ENCODE peak calls at places on chromosomes 3 and 15, in eight cellular contexts. R is SK-N-SH, J is glutamatergic neuron, G is A549, V is nephron progenitor cell, Y is epithelial cell of proximal tubule, W is RWPE1, Z is GM13976. O is an unnamed sample.

GRCh38 chr15:94135748-94136147 is 95.6 kb upstream of the MCTP2 start:
- DNase-seq in R (no peak), J (no peak), G (peak), V (no peak), Y (no peak), W (no peak), Z (no peak), O (no peak)

GRCh38 chr3:129534428-129535027 is 6.1 kb downstream of the RHO start:
- DNase-seq in R (no peak), J (no peak), G (no peak), V (no peak), Y (no peak), W (no peak), Z (no peak), O (no peak)

GRCh38 chr3:163891771-163892170 is 1186.5 kb downstream of the SI start:
- DNase-seq in R (no peak), J (no peak), G (no peak), V (no peak), Y (no peak), W (no peak), Z (no peak), O (no peak)

GRCh38 chr15:79089331-79089889 is 1.2 kb downstream of the RASGRF1 start:
- DNase-seq in R (peak), J (peak), G (no peak), V (peak), Y (no peak), W (no peak), Z (peak), O (peak)

GRCh38 chr15:62781081-62781497 is 261.5 kb upstream of the TPM1 start:
- DNase-seq in R (peak), J (peak), G (no peak), V (no peak), Y (no peak), W (no peak), Z (no peak), O (no peak)

GRCh38 chr3:146189519-146190173 is 28.7 kb upstream of the PLOD2 start:
- DNase-seq in R (peak), J (no peak), G (peak), V (peak), Y (no peak), W (peak), Z (peak), O (peak)

GRCh38 chr15:42712584-42712983 is 24.3 kb downstream of the CDAN1 start:
- DNase-seq in R (no peak), J (no peak), G (no peak), V (no peak), Y (no peak), W (no peak), Z (no peak), O (no peak)

GRCh38 chr3:71752911-71753715 is 542 bp upstream of the GPR27 start:
- DNase-seq in R (peak), J (peak), G (no peak), V (peak), Y (no peak), W (no peak), Z (no peak), O (peak)

GRCh38 chr15:39028069-39028468 is 463.5 kb upstream of the RASGRP1 start:
- DNase-seq in R (no peak), J (no peak), G (peak), V (no peak), Y (no peak), W (peak), Z (no peak), O (no peak)

GRCh38 chr3:98846101-98846500 is 55.4 kb downstream of the DCBLD2 start:
- DNase-seq in R (no peak), J (no peak), G (no peak), V (no peak), Y (no peak), W (no peak), Z (no peak), O (no peak)

GRCh38 chr3:162610261-162610660 is 1113.7 kb downstream of the OTOL1 start:
- DNase-seq in R (no peak), J (no peak), G (no peak), V (no peak), Y (no peak), W (no peak), Z (no peak), O (no peak)

GRCh38 chr3:49018707-49019006 is 277 bp upstream of the DALRD3 start:
- DNase-seq in R (no peak), J (no peak), G (no peak), V (no peak), Y (no peak), W (no peak), Z (no peak), O (no peak)

GRCh38 chr3:38723569-38724391 is 74.3 kb upstream of the SCN5A start:
- DNase-seq in R (peak), J (no peak), G (no peak), V (no peak), Y (no peak), W (no peak), Z (no peak), O (no peak)

GRCh38 chr3:24197809-24198208 is 252.7 kb downstream of the NR1D2 start:
- DNase-seq in R (peak), J (no peak), G (peak), V (no peak), Y (no peak), W (no peak), Z (no peak), O (peak)

GRCh38 chr3:136070334-136070733 is 104.8 kb downstream of the PPP2R3A start:
- DNase-seq in R (no peak), J (no peak), G (no peak), V (no peak), Y (no peak), W (peak), Z (no peak), O (no peak)

GRCh38 chr15:58214941-58215340 is 76.8 kb downstream of the AQP9 start:
- DNase-seq in R (no peak), J (no peak), G (no peak), V (no peak), Y (no peak), W (no peak), Z (no peak), O (no peak)

GRCh38 chr15:58213587-58214360 is 75.6 kb downstream of the AQP9 start:
- DNase-seq in R (no peak), J (no peak), G (no peak), V (no peak), Y (no peak), W (no peak), Z (no peak), O (no peak)

DNA sequence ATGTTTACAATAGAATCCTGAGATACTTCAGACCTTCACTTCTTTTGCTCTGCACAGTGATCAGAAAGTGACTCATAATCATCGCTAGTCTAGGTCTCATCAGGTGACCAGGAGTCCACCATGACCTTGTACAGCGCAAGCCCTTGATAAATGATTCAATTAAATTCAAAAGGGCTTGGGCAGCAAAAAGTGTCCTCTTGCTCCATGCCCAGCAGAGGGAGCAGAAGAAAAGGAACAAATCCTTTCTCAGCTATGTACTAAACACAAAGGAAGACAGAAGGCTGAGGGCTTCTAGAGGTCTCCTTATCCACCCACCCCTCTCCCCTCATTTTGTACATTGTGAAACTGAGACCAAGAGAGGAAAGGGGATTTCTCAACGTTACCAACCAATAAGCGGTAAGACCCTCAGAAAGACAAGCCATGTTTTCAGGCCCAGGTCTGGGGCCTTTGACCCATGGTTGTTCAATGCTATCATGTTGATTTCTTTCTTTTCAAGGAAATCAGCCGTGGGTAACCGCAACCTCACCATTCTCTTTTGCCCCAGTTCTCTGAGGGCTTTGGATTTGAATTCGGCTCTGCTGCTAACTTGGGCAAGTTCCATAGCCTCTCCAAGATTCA is 74.8 kb downstream of the AQP9 start:
- DNase-seq in R (no peak), J (no peak), G (peak), V (no peak), Y (no peak), W (peak), Z (no peak), O (peak)
- TF ChIP-seq CTCF in R (peak), J (peak), G (peak), V (peak), Y (peak), W (peak), Z (peak), O (peak)

GRCh38 chr3:142577701-142578308 is 728 bp downstream of the ATR start:
- DNase-seq in R (no peak), J (no peak), G (no peak), V (no peak), Y (no peak), W (no peak), Z (no peak), O (no peak)
- TF ChIP-seq CTCF in R (no peak), J (no peak), G (no peak), V (no peak), Y (no peak), W (no peak), Z (no peak), O (no peak)

DNA sequence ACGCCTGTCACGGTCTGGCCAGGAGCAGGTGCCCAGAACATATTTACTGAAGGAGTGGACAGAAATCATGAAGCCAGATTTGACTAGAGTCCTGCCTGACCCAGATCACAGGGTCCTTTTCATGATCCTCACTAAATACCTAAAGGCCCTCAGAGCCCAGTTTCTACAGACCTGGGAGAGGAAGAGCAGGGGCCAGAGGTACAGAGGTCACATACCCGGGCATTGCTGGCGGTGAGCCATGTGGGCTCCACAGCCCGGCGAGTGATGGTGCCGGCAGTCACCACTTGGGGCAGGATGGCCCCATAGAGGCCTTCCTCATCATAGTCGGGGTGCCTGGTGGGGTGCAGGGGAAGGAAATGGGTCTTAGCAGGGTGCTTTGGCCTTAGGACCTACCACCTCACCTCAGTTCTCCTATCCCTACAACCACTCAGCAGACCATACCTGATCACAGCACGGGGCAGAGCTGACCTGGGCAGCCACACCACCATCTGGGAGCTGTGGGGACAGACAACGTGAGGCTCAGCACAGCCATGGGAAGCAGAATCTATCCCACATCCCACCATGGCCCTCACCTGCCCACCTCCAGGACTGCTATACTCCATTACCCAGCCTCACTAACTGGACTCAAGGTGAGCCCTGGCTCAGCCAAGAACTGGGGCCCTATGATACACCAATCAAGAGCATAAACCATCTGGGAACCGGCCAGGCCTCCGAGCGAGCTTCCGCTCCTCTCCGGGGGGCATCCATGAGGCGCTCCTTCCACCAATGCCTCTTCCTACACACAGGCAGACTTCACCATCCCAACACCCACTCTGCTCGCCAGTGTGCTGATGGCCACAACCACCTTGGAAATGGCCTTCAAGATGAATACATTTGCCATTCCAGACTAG is 12.9 kb downstream of the POLG start:
- DNase-seq in R (peak), J (no peak), G (no peak), V (no peak), Y (no peak), W (no peak), Z (no peak), O (no peak)
- TF ChIP-seq CTCF in R (no peak), J (no peak), G (no peak), V (no peak), Y (peak), W (no peak), Z (no peak), O (no peak)

GRCh38 chr15:92226020-92226612 is 167.6 kb upstream of the ST8SIA2 start:
- DNase-seq in R (peak), J (no peak), G (peak), V (no peak), Y (no peak), W (no peak), Z (no peak), O (peak)
- TF ChIP-seq CTCF in R (peak), J (peak), G (peak), V (peak), Y (peak), W (peak), Z (peak), O (no peak)

DNA sequence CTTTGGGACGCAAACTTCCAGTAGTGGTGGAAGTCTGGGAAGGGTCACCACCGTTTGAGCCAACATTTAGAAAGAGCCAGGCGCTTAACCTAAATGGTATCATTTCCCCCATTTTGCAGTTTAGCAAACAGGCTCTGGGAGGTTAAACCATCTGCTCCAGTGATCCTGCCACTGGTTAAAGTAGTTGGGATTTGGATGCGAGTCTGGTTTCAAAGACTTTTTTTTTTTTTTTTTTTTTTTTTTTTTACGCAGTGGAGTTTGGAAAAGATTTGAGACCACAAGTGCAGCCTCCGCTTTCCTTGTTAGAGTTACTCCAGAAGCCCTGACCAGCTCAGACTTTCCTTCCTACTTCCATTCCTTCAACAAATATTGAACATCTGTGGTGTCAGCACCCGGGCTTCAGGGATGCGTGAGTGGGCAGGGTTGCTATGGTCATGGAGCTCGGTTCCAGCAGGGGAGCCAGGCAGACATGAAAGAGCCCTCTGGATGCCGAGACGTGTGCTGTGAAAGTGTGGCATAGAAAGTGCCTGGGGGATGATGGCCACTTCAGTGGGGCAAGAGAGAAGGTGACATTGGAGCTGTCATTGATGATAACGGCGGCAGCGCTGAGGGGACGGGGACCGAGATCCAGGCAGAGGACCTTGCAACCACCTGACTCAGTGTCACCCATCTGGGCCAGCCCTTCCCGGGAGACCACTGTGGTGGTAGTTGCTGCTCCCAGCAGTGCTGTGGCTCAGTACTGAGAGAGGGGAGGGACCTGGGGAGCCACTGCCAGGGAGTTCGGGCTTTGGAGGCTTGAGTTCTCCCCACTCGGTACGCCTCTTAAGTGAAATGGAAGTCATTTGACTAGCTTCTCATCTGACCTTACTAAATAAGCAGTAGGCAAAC is 1.1 kb upstream of the RNU6-1 start:
- DNase-seq in R (peak), J (no peak), G (peak), V (no peak), Y (no peak), W (no peak), Z (peak), O (no peak)
- TF ChIP-seq CTCF in R (peak), J (no peak), G (no peak), V (no peak), Y (peak), W (no peak), Z (no peak), O (no peak)

GRCh38 chr3:9933561-9934234 is at the start of gene CRELD1:
- DNase-seq in R (peak), J (peak), G (peak), V (peak), Y (peak), W (peak), Z (peak), O (peak)

GRCh38 chr3:9928158-9928557 is 5.5 kb upstream of the CRELD1 start:
- DNase-seq in R (no peak), J (no peak), G (no peak), V (no peak), Y (no peak), W (no peak), Z (no peak), O (no peak)

GRCh38 chr3:9932843-9933560 is 632 bp upstream of the CRELD1 start:
- DNase-seq in R (peak), J (peak), G (peak), V (peak), Y (no peak), W (peak), Z (peak), O (peak)

GRCh38 chr3:9932535-9932842 is 1.1 kb upstream of the CRELD1 start:
- DNase-seq in R (no peak), J (no peak), G (no peak), V (no peak), Y (no peak), W (no peak), Z (no peak), O (no peak)

DNA sequence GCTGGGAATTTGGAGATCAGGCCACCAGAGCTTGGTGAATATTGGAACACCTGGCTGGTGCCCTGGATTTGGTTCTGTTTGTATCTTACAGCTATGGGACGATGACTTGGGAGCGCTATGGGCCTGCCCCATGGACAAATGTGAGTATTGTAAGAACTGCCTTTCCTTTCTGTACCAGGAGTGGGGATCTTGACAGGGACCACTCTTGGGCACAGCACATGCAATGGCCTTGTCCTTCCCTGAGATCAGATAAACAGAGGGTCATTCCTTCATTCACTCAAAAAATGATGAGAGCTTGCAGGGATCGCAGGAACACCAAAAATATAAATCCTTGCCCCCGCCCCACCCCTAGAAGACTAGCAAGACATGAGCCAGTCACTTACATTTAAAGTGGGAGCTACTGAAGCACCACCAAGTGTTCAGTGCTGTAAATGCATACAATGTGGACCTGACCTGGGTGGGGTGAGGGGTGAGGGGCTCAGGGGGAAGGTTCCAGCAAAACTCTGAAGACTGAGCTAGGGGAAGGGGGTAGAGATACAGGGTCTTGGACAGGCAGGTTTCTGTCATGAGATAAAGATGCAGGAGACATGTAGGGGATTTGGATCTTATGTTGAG is 2.7 kb upstream of the CRELD1 start:
- DNase-seq in R (peak), J (no peak), G (no peak), V (no peak), Y (no peak), W (no peak), Z (no peak), O (no peak)
- TF ChIP-seq CTCF in R (peak), J (no peak), G (no peak), V (no peak), Y (peak), W (no peak), Z (peak), O (no peak)

GRCh38 chr3:131549340-131549739 is 46.6 kb upstream of the MRPL3 start:
- DNase-seq in R (no peak), J (no peak), G (peak), V (no peak), Y (no peak), W (no peak), Z (no peak), O (peak)
- TF ChIP-seq CTCF in R (peak), J (peak), G (peak), V (peak), Y (peak), W (no peak), Z (peak), O (peak)

GRCh38 chr3:119418641-119419040 is 44.8 kb downstream of the TMEM39A start:
- DNase-seq in R (no peak), J (no peak), G (no peak), V (no peak), Y (no peak), W (no peak), Z (no peak), O (no peak)

GRCh38 chr3:119418091-119418512 is 45.3 kb downstream of the TMEM39A start:
- DNase-seq in R (no peak), J (no peak), G (no peak), V (no peak), Y (no peak), W (no peak), Z (no peak), O (no peak)

DNA sequence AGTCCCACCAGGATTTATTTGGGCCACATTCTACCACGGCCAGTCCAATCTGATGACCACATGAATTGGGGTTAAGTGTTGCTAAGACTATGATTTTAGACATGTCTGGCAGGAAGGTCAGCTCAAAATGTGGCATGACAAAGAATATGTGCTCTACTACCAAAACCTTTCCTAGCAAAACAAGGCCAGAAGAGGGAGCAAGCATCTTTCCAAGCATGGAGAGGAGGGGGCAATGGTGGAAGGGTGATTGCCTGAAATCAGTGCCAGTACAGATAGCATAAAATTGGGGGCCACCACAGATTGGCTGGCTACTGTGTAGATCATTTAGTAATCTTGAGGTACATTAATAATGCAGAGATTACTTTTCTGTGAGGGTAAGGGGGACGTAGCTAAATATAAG is 43.2 kb downstream of the TMEM39A start:
- DNase-seq in R (no peak), J (no peak), G (peak), V (no peak), Y (no peak), W (no peak), Z (no peak), O (peak)
- TF ChIP-seq CTCF in R (no peak), J (no peak), G (peak), V (no peak), Y (peak), W (no peak), Z (no peak), O (no peak)

GRCh38 chr3:6743067-6743720 is 117.7 kb upstream of the GRM7 start:
- DNase-seq in R (no peak), J (no peak), G (no peak), V (no peak), Y (no peak), W (no peak), Z (no peak), O (no peak)
- TF ChIP-seq CTCF in R (no peak), J (no peak), G (no peak), V (no peak), Y (no peak), W (no peak), Z (no peak), O (no peak)

DNA sequence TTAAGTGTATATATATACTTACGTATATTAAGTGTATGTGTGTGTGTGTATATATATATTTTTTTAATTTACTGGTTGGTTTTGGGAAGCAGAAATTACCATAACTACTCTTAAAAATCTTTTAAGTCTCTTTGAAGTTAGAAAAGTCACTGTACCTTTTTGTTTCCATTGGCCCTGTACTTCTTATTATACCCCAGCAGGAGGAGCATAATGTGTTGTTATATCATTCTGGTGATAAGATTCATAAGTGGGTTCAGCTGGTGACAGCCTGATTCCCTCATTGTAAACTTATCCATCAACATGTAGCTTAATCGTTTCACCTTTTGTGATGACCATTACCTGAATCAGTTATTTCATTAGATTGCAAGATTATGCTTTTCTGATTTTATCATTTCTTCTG is 30.8 kb downstream of the MLH1 start:
- DNase-seq in R (peak), J (no peak), G (no peak), V (no peak), Y (no peak), W (no peak), Z (peak), O (no peak)
- TF ChIP-seq CTCF in R (peak), J (no peak), G (no peak), V (no peak), Y (peak), W (no peak), Z (peak), O (peak)

O was measured in endothelial cell.